ENCODE peak calls at places on chromosomes 6 and 20, in four cellular contexts. I is left ventricle myocardium inferior, B is endodermal cell, E is fibroblast of lung. U is an unnamed sample.

GRCh38 chr6:83505376-83505775 is 7.0 kb upstream of the PRSS35 start:
- DNase-seq in B (no peak), I (no peak), E (peak; percentile 10), U (no peak)

GRCh38 chr20:36135821-36136220 is 18.7 kb upstream of the EPB41L1 start:
- DNase-seq in E (no peak), I (no peak), B (no peak), U (no peak)

GRCh38 chr6:32290886-32291450 is 67.1 kb upstream of the NOTCH4 start:
- DNase-seq in I (no peak), B (no peak), E (no peak), U (peak; percentile 85)

GRCh38 chr6:53484409-53485280 is 60.3 kb downstream of the GCLC start:
- DNase-seq in B (peak; percentile 78), E (peak; percentile 55), I (no peak), U (peak; percentile 68)

GRCh38 chr6:41937881-41938574 is 3.6 kb downstream of the CCND3 start:
- DNase-seq in B (no peak), E (no peak), I (no peak), U (no peak)

GRCh38 chr6:169225131-169225576 is 28.5 kb downstream of the THBS2 start:
- DNase-seq in B (no peak), E (no peak), I (no peak), U (no peak)

GRCh38 chr6:165663736-165664552 is 903 bp upstream of the PDE10A start:
- DNase-seq in E (peak; percentile 19), B (peak; percentile 77), I (peak; percentile 52), U (no peak)

GRCh38 chr6:44266347-44266746 is 996 bp upstream of the NFKBIE start:
- DNase-seq in B (no peak), E (no peak), I (no peak), U (no peak)

GRCh38 chr6:11700118-11700718 is 78.4 kb downstream of the ADTRP start:
- DNase-seq in E (peak; percentile 58), B (no peak), I (no peak), U (peak; percentile 65)

GRCh38 chr20:3248167-3248992 is 9.4 kb upstream of the SLC4A11 start:
- DNase-seq in E (peak; percentile 34), B (peak; percentile 86), I (peak; percentile 39), U (peak; percentile 32)

GRCh38 chr6:169880516-169880915 is 129.1 kb downstream of the ERMARD start:
- DNase-seq in B (no peak), E (no peak), I (no peak), U (no peak)

GRCh38 chr6:118398066-118398465 is 150.0 kb upstream of the PLN start:
- DNase-seq in B (no peak), I (no peak), E (no peak), U (no peak)

GRCh38 chr6:105077592-105078463 is 102.0 kb downstream of the POPDC3 start:
- DNase-seq in B (no peak), E (peak; percentile 40), I (no peak), U (peak; percentile 77)

GRCh38 chr6:89140347-89141159 is 5.3 kb upstream of the PM20D2 start:
- DNase-seq in E (no peak), I (no peak), B (no peak), U (no peak)

GRCh38 chr20:59398552-59399265 is 98.3 kb downstream of the EDN3 start:
- DNase-seq in E (no peak), B (no peak), I (no peak), U (no peak)

GRCh38 chr20:63580796-63581461 is 6.9 kb upstream of the HELZ2 start:
- DNase-seq in B (peak; percentile 67), E (peak; percentile 41), I (no peak), U (peak; percentile 40)

GRCh38 chr6:42890311-42891198 is 11.1 kb downstream of the RPL7L1 start:
- DNase-seq in I (peak; percentile 95), B (peak; percentile 98), E (peak; percentile 99), U (peak; percentile 97)

GRCh38 chr20:35994994-35995453 is 26.6 kb downstream of the CNBD2 start:
- DNase-seq in I (peak; percentile 80), B (peak; percentile 98), E (peak; percentile 68), U (peak; percentile 76)

GRCh38 chr6:52399511-52400315 is 20.4 kb upstream of the EFHC1 start:
- DNase-seq in B (peak; percentile 78), I (no peak), E (peak; percentile 51), U (peak; percentile 58)

GRCh38 chr6:132812756-132813172 is 1.6 kb upstream of the RPS12 start:
- DNase-seq in E (no peak), I (no peak), B (peak; percentile 44), U (no peak)

GRCh38 chr20:60365882-60366281 is 407.7 kb downstream of the CDH26 start:
- DNase-seq in I (no peak), E (no peak), B (no peak), U (peak; percentile 61)

GRCh38 chr6:110358536-110359148 is 493 bp upstream of the METTL24 start:
- DNase-seq in I (no peak), B (no peak), E (no peak), U (no peak)

GRCh38 chr20:62892348-62893304 is 31.0 kb upstream of the TCFL5 start:
- DNase-seq in E (no peak), I (peak; percentile 4), B (peak; percentile 40), U (no peak)

GRCh38 chr6:111750147-111750546 is 123.1 kb downstream of the FYN start:
- DNase-seq in I (no peak), B (peak; percentile 30), E (no peak), U (no peak)
- H3K27ac ChIP-seq in I (peak overlapping the region; percentile 58), B (peak overlapping the region; percentile 85), E (no peak overlapping the region), U (no peak overlapping the region)

GRCh38 chr6:3376064-3376463 is 80.8 kb downstream of the SLC22A23 start:
- DNase-seq in B (no peak), I (no peak), E (no peak), U (no peak)
- H3K4me1 ChIP-seq in B (no peaks in the 10 kb centered on the region), I (peaks cover 11% of the 10 kb centered on the region), E (no peaks in the 10 kb centered on the region), U (no peaks in the 10 kb centered on the region)

DNA sequence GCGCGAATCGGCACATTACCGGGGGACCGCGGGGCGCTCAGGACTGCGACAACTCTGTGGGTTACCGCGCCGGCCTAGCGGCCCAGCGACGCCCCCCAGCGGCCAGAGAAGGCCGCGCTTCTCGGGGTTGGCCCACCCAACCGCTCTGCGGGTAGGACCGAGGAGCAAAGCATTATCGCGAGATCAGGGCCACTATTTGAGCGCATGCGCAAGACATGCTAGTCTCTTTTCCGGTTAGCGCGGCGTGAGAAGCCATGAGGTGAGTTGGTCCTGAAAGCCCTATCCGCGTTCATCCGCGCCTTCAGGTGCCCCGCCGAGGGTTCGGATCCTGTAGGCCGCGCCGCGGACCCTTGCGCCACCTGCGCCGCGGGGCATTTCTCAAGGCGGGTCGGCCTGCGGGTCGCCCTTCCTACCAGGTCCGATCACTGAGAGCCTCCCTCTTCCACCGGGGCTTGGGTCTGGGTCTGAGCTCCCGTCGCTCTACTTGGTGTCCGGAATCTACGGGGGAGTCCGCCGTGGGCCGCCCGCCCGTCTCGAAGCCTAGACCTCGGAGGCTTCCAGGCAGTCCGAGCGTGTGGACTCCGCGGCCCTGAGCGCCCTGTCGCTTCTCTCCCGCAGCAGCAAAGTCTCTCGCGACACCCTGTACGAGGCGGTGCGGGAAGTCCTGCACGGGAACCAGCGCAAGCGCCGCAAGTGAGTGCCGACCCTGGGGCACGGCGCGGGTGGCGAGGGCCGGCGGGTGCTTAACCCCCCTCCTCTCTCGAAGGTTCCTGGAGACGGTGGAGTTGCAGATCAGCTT is at the start of gene RPL10A:
- DNase-seq in I (peak; percentile 93), B (peak; percentile 97), E (peak; percentile 89), U (peak; percentile 97)
- H3K27ac ChIP-seq in I (peak within 1 kb of the TSS; percentile 85), B (peak within 1 kb of the TSS; percentile 97), E (peak within 1 kb of the TSS; percentile 94), U (peak within 1 kb of the TSS; percentile 99)

GRCh38 chr20:34045294-34045693 is 51.6 kb downstream of the RALY start:
- DNase-seq in B (no peak), E (no peak), I (peak; percentile 29), U (no peak)
- H3K4me1 ChIP-seq in B (peaks cover 8% of the 10 kb centered on the region), E (no peaks in the 10 kb centered on the region), I (peaks cover 94% of the 10 kb centered on the region), U (no peaks in the 10 kb centered on the region)

GRCh38 chr6:134295953-134296553 is 21.9 kb downstream of the SGK1 start:
- DNase-seq in E (peak; percentile 99), B (no peak), I (no peak), U (peak; percentile 33)
- H3K27ac ChIP-seq in E (peak overlapping the region; percentile 86), B (no peak overlapping the region), I (peak overlapping the region; percentile 49), U (no peak overlapping the region)

DNA sequence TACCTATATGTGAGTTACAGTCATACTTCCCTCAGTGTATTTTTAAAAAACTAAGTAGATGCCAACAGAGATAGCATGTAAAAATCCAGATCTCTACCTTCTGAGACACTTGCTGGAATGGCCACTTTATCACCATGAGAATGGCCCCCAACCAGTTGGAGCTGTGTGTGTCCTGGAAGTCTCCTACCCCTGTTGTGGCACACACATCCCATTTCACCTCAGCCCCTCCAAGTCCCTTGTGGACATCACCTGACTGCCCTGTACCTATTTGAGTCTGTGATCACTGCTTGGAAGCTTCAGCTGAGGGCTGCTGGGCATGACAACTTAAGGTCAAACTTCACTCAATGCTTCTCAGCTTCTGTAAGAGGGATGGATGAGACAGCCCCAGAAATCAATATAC is 24.1 kb downstream of the MOCS1 start:
- DNase-seq in E (no peak), I (no peak), B (no peak), U (no peak)
- H3K4me1 ChIP-seq in E (no peaks in the 10 kb centered on the region), I (no peaks in the 10 kb centered on the region), B (no peaks in the 10 kb centered on the region), U (no peaks in the 10 kb centered on the region)

DNA sequence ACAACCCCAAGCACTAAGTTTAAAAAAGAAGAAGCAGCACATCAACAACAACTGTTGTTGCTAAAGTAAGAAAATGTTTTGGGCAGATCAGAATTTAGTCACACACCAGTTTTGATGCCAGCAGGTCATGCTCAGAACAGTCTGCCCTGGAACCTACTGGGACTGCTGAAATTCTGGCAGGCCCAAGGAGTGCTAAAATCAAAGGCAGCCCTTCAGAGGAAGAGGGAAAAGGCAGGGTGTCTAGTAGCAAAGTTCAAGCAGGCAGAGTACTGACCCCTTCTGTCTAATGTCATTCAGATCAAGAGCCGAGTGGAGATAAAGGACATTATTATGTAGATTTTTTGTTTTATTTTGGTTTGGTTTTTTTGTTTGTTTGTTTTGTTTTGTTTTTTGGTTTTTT is 96.6 kb upstream of the LOC128125822 start:
- DNase-seq in E (no peak), I (no peak), B (no peak), U (no peak)
- H3K27ac ChIP-seq in E (no peak overlapping the region), I (peak overlapping the region; percentile 73), B (no peak overlapping the region), U (no peak overlapping the region)

GRCh38 chr6:15481892-15482291 is 180.9 kb downstream of the DTNBP1 start:
- DNase-seq in E (no peak), I (no peak), B (peak; percentile 32), U (no peak)
- H3K4me1 ChIP-seq in E (peaks cover 6% of the 10 kb centered on the region), I (peaks cover 67% of the 10 kb centered on the region), B (peaks cover 5% of the 10 kb centered on the region), U (peaks cover 71% of the 10 kb centered on the region)

U was measured in A673.